ENCODE peak calls at places on chromosomes 11 and 22, in ten cellular contexts. G is germinal center; E is AG08395; Z is astrocyte of the spinal cord; D is CD4-positive, alpha-beta memory T cell; Q is hypothalamus; C is OCI-LY7; J is COR-L47; F is amygdala; X is thoracic aorta. K is an unnamed sample.

GRCh38 chr11:99370557-99371200 is 349.9 kb downstream of the CNTN5 start:
- DNase-seq in G (no peak), E (peak), Z (peak), D (no peak), Q (peak), C (no peak), J (peak), F (no peak), X (no peak), K (peak)

GRCh38 chr11:31045335-31045734 is 324.2 kb downstream of the DCDC1 start:
- DNase-seq in G (no peak), E (peak), Z (peak), D (no peak), Q (no peak), C (no peak), J (peak), F (no peak), X (no peak), K (peak)

GRCh38 chr11:106939157-106939556 is 79.1 kb downstream of the GUCY1A2 start:
- DNase-seq in G (no peak), E (no peak), Z (no peak), D (no peak), Q (no peak), C (no peak), J (no peak), F (no peak), X (no peak), K (no peak)

GRCh38 chr11:33835143-33835878 is 56.6 kb downstream of the LMO2 start:
- DNase-seq in G (no peak), E (peak), Z (peak), D (no peak), Q (no peak), C (peak), J (peak), F (no peak), X (no peak), K (peak)

GRCh38 chr11:559020-559620 is 1.4 kb downstream of the LMNTD2 start:
- DNase-seq in G (no peak), E (no peak), Z (no peak), D (no peak), Q (no peak), C (peak), J (no peak), F (no peak), X (no peak), K (no peak)

GRCh38 chr11:128694618-128695481 is 978 bp downstream of the FLI1 start:
- DNase-seq in G (peak), E (no peak), Z (peak), D (peak), Q (no peak), C (peak), J (no peak), F (no peak), X (no peak), K (peak)

GRCh38 chr11:123159146-123159857 is 35.7 kb downstream of the CLMP start:
- DNase-seq in G (no peak), E (no peak), Z (no peak), D (no peak), Q (no peak), C (no peak), J (no peak), F (no peak), X (no peak), K (no peak)

GRCh38 chr11:119369035-119369925 is 12.2 kb downstream of the USP2 start:
- DNase-seq in G (no peak), E (peak), Z (no peak), D (no peak), Q (no peak), C (peak), J (no peak), F (no peak), X (no peak), K (no peak)

GRCh38 chr11:31455177-31455576 is 54.2 kb downstream of the IMMP1L start:
- DNase-seq in G (no peak), E (no peak), Z (no peak), D (no peak), Q (no peak), C (no peak), J (no peak), F (no peak), X (no peak), K (no peak)

GRCh38 chr22:43847376-43848289 is 14.7 kb downstream of the SULT4A1 start:
- DNase-seq in G (no peak), E (no peak), Z (no peak), D (no peak), Q (no peak), C (no peak), J (no peak), F (no peak), X (no peak), K (no peak)

GRCh38 chr22:25153961-25154685 is 45.5 kb upstream of the CRYBB3 start:
- DNase-seq in G (no peak), E (peak), Z (peak), D (no peak), Q (no peak), C (no peak), J (no peak), F (no peak), X (peak), K (peak)

GRCh38 chr22:44369241-44369652 is 56.5 kb upstream of the SHISAL1 start:
- DNase-seq in G (no peak), E (no peak), Z (no peak), D (no peak), Q (no peak), C (no peak), J (no peak), F (no peak), X (no peak), K (no peak)

GRCh38 chr11:57471496-57471895 is 11.2 kb downstream of the RTN4RL2 start:
- DNase-seq in G (no peak), E (no peak), Z (no peak), D (no peak), Q (no peak), C (no peak), J (peak), F (no peak), X (no peak), K (no peak)

GRCh38 chr11:114243461-114244372 is 52.5 kb upstream of the NNMT start:
- DNase-seq in G (no peak), E (no peak), Z (no peak), D (no peak), Q (peak), C (no peak), J (peak), F (no peak), X (no peak), K (peak)

GRCh38 chr22:32804823-32805585 is 3.5 kb downstream of the TIMP3 start:
- DNase-seq in G (no peak), E (no peak), Z (no peak), D (no peak), Q (no peak), C (no peak), J (no peak), F (no peak), X (no peak), K (peak)

GRCh38 chr22:26330971-26331625 is 98.0 kb upstream of the ASPHD2 start:
- DNase-seq in G (peak), E (peak), Z (peak), D (peak), Q (peak), C (peak), J (peak), F (no peak), X (no peak), K (peak)

GRCh38 chr11:100624346-100624745 is 62.7 kb upstream of the ARHGAP42 start:
- DNase-seq in G (no peak), E (no peak), Z (no peak), D (no peak), Q (no peak), C (no peak), J (no peak), F (no peak), X (no peak), K (peak)